ENCODE peak calls at places on chromosomes 4 and X, in nine cellular contexts. One of them, this sample, is unnamed.

GRCh38 chr4:94516067-94516466 is 64.3 kb downstream of the PDLIM5 start:
- DNase-seq in tibial artery: no peak
- DNase-seq in mesothelial cell of epicardium: no peak
- DNase-seq in GM13977: no peak
- DNase-seq in lower leg skin: no peak
- DNase-seq in fibroblast of pulmonary artery: peak
- DNase-seq in NB4: no peak
- DNase-seq in AG04450: peak
- DNase-seq in fibroblast of the aortic adventitia: peak
- DNase-seq in this sample: no peak

GRCh38 chrX:150664290-150664689 is 28.9 kb upstream of the MTMR1 start:
- DNase-seq in tibial artery: peak
- DNase-seq in mesothelial cell of epicardium: no peak
- DNase-seq in GM13977: no peak
- DNase-seq in lower leg skin: no peak
- DNase-seq in fibroblast of pulmonary artery: no peak
- DNase-seq in NB4: no peak
- DNase-seq in AG04450: no peak
- DNase-seq in fibroblast of the aortic adventitia: peak
- DNase-seq in this sample: no peak

GRCh38 chr4:189507060-189507459 is 433.6 kb upstream of the FRG1 start:
- DNase-seq in tibial artery: no peak
- DNase-seq in mesothelial cell of epicardium: no peak
- DNase-seq in GM13977: no peak
- DNase-seq in lower leg skin: no peak
- DNase-seq in fibroblast of pulmonary artery: no peak
- DNase-seq in NB4: no peak
- DNase-seq in AG04450: no peak
- DNase-seq in fibroblast of the aortic adventitia: no peak
- DNase-seq in this sample: no peak

GRCh38 chr4:185656467-185656890 is 121.2 kb upstream of the PDLIM3 start:
- DNase-seq in tibial artery: peak
- DNase-seq in mesothelial cell of epicardium: no peak
- DNase-seq in GM13977: no peak
- DNase-seq in lower leg skin: no peak
- DNase-seq in fibroblast of pulmonary artery: peak
- DNase-seq in NB4: no peak
- DNase-seq in AG04450: no peak
- DNase-seq in fibroblast of the aortic adventitia: peak
- DNase-seq in this sample: no peak

GRCh38 chr4:153465583-153465921 is 608 bp upstream of the TMEM131L start:
- DNase-seq in tibial artery: peak
- DNase-seq in mesothelial cell of epicardium: no peak
- DNase-seq in GM13977: peak
- DNase-seq in lower leg skin: no peak
- DNase-seq in fibroblast of pulmonary artery: peak
- DNase-seq in NB4: peak
- DNase-seq in AG04450: no peak
- DNase-seq in fibroblast of the aortic adventitia: peak
- DNase-seq in this sample: no peak

GRCh38 chrX:106954041-106954440 is 33.8 kb downstream of the CLDN2 start:
- DNase-seq in tibial artery: no peak
- DNase-seq in mesothelial cell of epicardium: no peak
- DNase-seq in GM13977: no peak
- DNase-seq in lower leg skin: no peak
- DNase-seq in fibroblast of pulmonary artery: no peak
- DNase-seq in NB4: no peak
- DNase-seq in AG04450: no peak
- DNase-seq in fibroblast of the aortic adventitia: no peak
- DNase-seq in this sample: no peak

GRCh38 chrX:142616636-142617035 is 409.1 kb upstream of the SPANXN4 start:
- DNase-seq in tibial artery: no peak
- DNase-seq in mesothelial cell of epicardium: no peak
- DNase-seq in GM13977: no peak
- DNase-seq in lower leg skin: no peak
- DNase-seq in fibroblast of pulmonary artery: no peak
- DNase-seq in NB4: no peak
- DNase-seq in AG04450: no peak
- DNase-seq in fibroblast of the aortic adventitia: no peak
- DNase-seq in this sample: no peak

GRCh38 chr4:152398060-152398459 is 137.8 kb downstream of the FBXW7 start:
- DNase-seq in tibial artery: no peak
- DNase-seq in mesothelial cell of epicardium: no peak
- DNase-seq in GM13977: no peak
- DNase-seq in lower leg skin: no peak
- DNase-seq in fibroblast of pulmonary artery: peak
- DNase-seq in NB4: peak
- DNase-seq in AG04450: no peak
- DNase-seq in fibroblast of the aortic adventitia: peak
- DNase-seq in this sample: no peak

GRCh38 chrX:150163956-150164726 is 199.0 kb upstream of the MAMLD1 start:
- DNase-seq in tibial artery: no peak
- DNase-seq in mesothelial cell of epicardium: no peak
- DNase-seq in GM13977: no peak
- DNase-seq in lower leg skin: no peak
- DNase-seq in fibroblast of pulmonary artery: no peak
- DNase-seq in NB4: no peak
- DNase-seq in AG04450: no peak
- DNase-seq in fibroblast of the aortic adventitia: no peak
- DNase-seq in this sample: no peak

GRCh38 chr4:7328162-7328912 is 106.4 kb downstream of the PSAPL1 start:
- DNase-seq in tibial artery: peak
- DNase-seq in mesothelial cell of epicardium: no peak
- DNase-seq in GM13977: no peak
- DNase-seq in lower leg skin: no peak
- DNase-seq in fibroblast of pulmonary artery: no peak
- DNase-seq in NB4: no peak
- DNase-seq in AG04450: no peak
- DNase-seq in fibroblast of the aortic adventitia: no peak
- DNase-seq in this sample: no peak

GRCh38 chrX:44447214-44447613 is 95.4 kb downstream of the FUNDC1 start:
- DNase-seq in tibial artery: no peak
- DNase-seq in mesothelial cell of epicardium: no peak
- DNase-seq in GM13977: no peak
- DNase-seq in lower leg skin: no peak
- DNase-seq in fibroblast of pulmonary artery: no peak
- DNase-seq in NB4: no peak
- DNase-seq in AG04450: no peak
- DNase-seq in fibroblast of the aortic adventitia: no peak
- DNase-seq in this sample: no peak

GRCh38 chrX:50973199-50973598 is 62.7 kb downstream of the BMP15 start:
- DNase-seq in tibial artery: no peak
- DNase-seq in mesothelial cell of epicardium: no peak
- DNase-seq in GM13977: no peak
- DNase-seq in lower leg skin: no peak
- DNase-seq in fibroblast of pulmonary artery: no peak
- DNase-seq in NB4: no peak
- DNase-seq in AG04450: no peak
- DNase-seq in fibroblast of the aortic adventitia: no peak
- DNase-seq in this sample: no peak

GRCh38 chr4:109752545-109752944 is 22.7 kb upstream of the PLA2G12A start:
- DNase-seq in tibial artery: no peak
- DNase-seq in mesothelial cell of epicardium: no peak
- DNase-seq in GM13977: no peak
- DNase-seq in lower leg skin: no peak
- DNase-seq in fibroblast of pulmonary artery: no peak
- DNase-seq in NB4: peak
- DNase-seq in AG04450: no peak
- DNase-seq in fibroblast of the aortic adventitia: no peak
- DNase-seq in this sample: no peak

GRCh38 chr4:140092094-140092820 is 61.7 kb downstream of the MAML3 start:
- DNase-seq in tibial artery: no peak
- DNase-seq in mesothelial cell of epicardium: no peak
- DNase-seq in GM13977: no peak
- DNase-seq in lower leg skin: peak
- DNase-seq in fibroblast of pulmonary artery: no peak
- DNase-seq in NB4: peak
- DNase-seq in AG04450: no peak
- DNase-seq in fibroblast of the aortic adventitia: no peak
- DNase-seq in this sample: no peak

GRCh38 chr4:29459926-29460325 is 1260.2 kb upstream of the PCDH7 start:
- DNase-seq in tibial artery: no peak
- DNase-seq in mesothelial cell of epicardium: no peak
- DNase-seq in GM13977: no peak
- DNase-seq in lower leg skin: no peak
- DNase-seq in fibroblast of pulmonary artery: no peak
- DNase-seq in NB4: no peak
- DNase-seq in AG04450: no peak
- DNase-seq in fibroblast of the aortic adventitia: no peak
- DNase-seq in this sample: no peak

GRCh38 chr4:5887361-5888221 is 5.3 kb downstream of the CRMP1 start:
- DNase-seq in tibial artery: no peak
- DNase-seq in mesothelial cell of epicardium: no peak
- DNase-seq in GM13977: no peak
- DNase-seq in lower leg skin: no peak
- DNase-seq in fibroblast of pulmonary artery: no peak
- DNase-seq in NB4: no peak
- DNase-seq in AG04450: no peak
- DNase-seq in fibroblast of the aortic adventitia: no peak
- DNase-seq in this sample: no peak

GRCh38 chrX:35101901-35102300 is 159.3 kb downstream of the FAM47B start:
- DNase-seq in tibial artery: no peak
- DNase-seq in mesothelial cell of epicardium: no peak
- DNase-seq in GM13977: no peak
- DNase-seq in lower leg skin: no peak
- DNase-seq in fibroblast of pulmonary artery: no peak
- DNase-seq in NB4: no peak
- DNase-seq in AG04450: no peak
- DNase-seq in fibroblast of the aortic adventitia: no peak
- DNase-seq in this sample: no peak

GRCh38 chr4:177441061-177441802 is 1.0 kb downstream of the AGA start:
- DNase-seq in tibial artery: no peak
- DNase-seq in mesothelial cell of epicardium: no peak
- DNase-seq in GM13977: peak
- DNase-seq in lower leg skin: no peak
- DNase-seq in fibroblast of pulmonary artery: peak
- DNase-seq in NB4: peak
- DNase-seq in AG04450: no peak
- DNase-seq in fibroblast of the aortic adventitia: peak
- DNase-seq in this sample: no peak

GRCh38 chrX:110081740-110082139 is 78.8 kb downstream of the TMEM164 start:
- DNase-seq in tibial artery: peak
- DNase-seq in mesothelial cell of epicardium: no peak
- DNase-seq in GM13977: no peak
- DNase-seq in lower leg skin: no peak
- DNase-seq in fibroblast of pulmonary artery: peak
- DNase-seq in NB4: no peak
- DNase-seq in AG04450: no peak
- DNase-seq in fibroblast of the aortic adventitia: no peak
- DNase-seq in this sample: no peak

GRCh38 chr4:59979061-59979460 is 1221.1 kb upstream of the ADGRL3 start:
- DNase-seq in tibial artery: no peak
- DNase-seq in mesothelial cell of epicardium: no peak
- DNase-seq in GM13977: no peak
- DNase-seq in lower leg skin: no peak
- DNase-seq in fibroblast of pulmonary artery: no peak
- DNase-seq in NB4: no peak
- DNase-seq in AG04450: no peak
- DNase-seq in fibroblast of the aortic adventitia: no peak
- DNase-seq in this sample: no peak

GRCh38 chrX:22063284-22063683 is 31.2 kb downstream of the PHEX start:
- DNase-seq in tibial artery: no peak
- DNase-seq in mesothelial cell of epicardium: no peak
- DNase-seq in GM13977: peak
- DNase-seq in lower leg skin: no peak
- DNase-seq in fibroblast of pulmonary artery: peak
- DNase-seq in NB4: peak
- DNase-seq in AG04450: no peak
- DNase-seq in fibroblast of the aortic adventitia: no peak
- DNase-seq in this sample: no peak

GRCh38 chrX:632391-633042 is 1.9 kb downstream of the SHOX start:
- DNase-seq in tibial artery: no peak
- DNase-seq in mesothelial cell of epicardium: no peak
- DNase-seq in GM13977: no peak
- DNase-seq in lower leg skin: no peak
- DNase-seq in fibroblast of pulmonary artery: no peak
- DNase-seq in NB4: no peak
- DNase-seq in AG04450: no peak
- DNase-seq in fibroblast of the aortic adventitia: no peak
- DNase-seq in this sample: peak

GRCh38 chr4:1092026-1092982 is 21.1 kb downstream of the RNF212 start:
- DNase-seq in tibial artery: no peak
- DNase-seq in mesothelial cell of epicardium: no peak
- DNase-seq in GM13977: no peak
- DNase-seq in lower leg skin: peak
- DNase-seq in fibroblast of pulmonary artery: no peak
- DNase-seq in NB4: no peak
- DNase-seq in AG04450: no peak
- DNase-seq in fibroblast of the aortic adventitia: no peak
- DNase-seq in this sample: no peak
- TF ChIP-seq CTCF in tibial artery: no peak
- TF ChIP-seq CTCF in mesothelial cell of epicardium: no peak
- TF ChIP-seq CTCF in GM13977: peak
- TF ChIP-seq CTCF in lower leg skin: no peak
- TF ChIP-seq CTCF in fibroblast of pulmonary artery: no peak
- TF ChIP-seq CTCF in NB4: no peak
- TF ChIP-seq CTCF in AG04450: peak
- TF ChIP-seq CTCF in fibroblast of the aortic adventitia: no peak
- TF ChIP-seq CTCF in this sample: no peak

GRCh38 chrX:11531226-11531625 is 134.5 kb downstream of the ARHGAP6 start:
- DNase-seq in tibial artery: no peak
- DNase-seq in mesothelial cell of epicardium: no peak
- DNase-seq in GM13977: no peak
- DNase-seq in lower leg skin: no peak
- DNase-seq in fibroblast of pulmonary artery: peak
- DNase-seq in NB4: no peak
- DNase-seq in AG04450: no peak
- DNase-seq in fibroblast of the aortic adventitia: peak
- DNase-seq in this sample: no peak
- TF ChIP-seq CTCF in tibial artery: peak
- TF ChIP-seq CTCF in mesothelial cell of epicardium: peak
- TF ChIP-seq CTCF in GM13977: peak
- TF ChIP-seq CTCF in lower leg skin: no peak
- TF ChIP-seq CTCF in fibroblast of pulmonary artery: peak
- TF ChIP-seq CTCF in NB4: no peak
- TF ChIP-seq CTCF in AG04450: peak
- TF ChIP-seq CTCF in fibroblast of the aortic adventitia: peak
- TF ChIP-seq CTCF in this sample: peak

DNA sequence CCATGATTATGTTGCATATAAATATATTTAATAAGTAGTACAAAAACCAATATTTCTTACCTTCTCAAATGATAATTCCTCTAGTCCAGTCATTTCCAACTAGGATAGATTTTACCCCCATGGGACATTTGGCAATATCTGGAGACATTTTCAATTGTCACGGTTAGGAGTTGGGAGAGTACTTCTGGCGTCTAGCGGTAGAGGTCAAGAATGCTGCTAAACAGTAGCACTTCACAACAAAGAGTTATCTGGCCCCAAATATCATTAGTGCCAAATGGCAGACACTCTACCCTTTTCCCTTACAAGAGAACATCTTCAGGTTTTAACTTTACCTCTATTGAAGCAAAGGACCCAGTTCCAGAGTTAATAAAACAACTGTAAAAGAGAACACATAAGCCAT is 168.1 kb downstream of the FAT4 start:
- DNase-seq in tibial artery: no peak
- DNase-seq in mesothelial cell of epicardium: no peak
- DNase-seq in GM13977: no peak
- DNase-seq in lower leg skin: no peak
- DNase-seq in fibroblast of pulmonary artery: no peak
- DNase-seq in NB4: no peak
- DNase-seq in AG04450: no peak
- DNase-seq in fibroblast of the aortic adventitia: no peak
- DNase-seq in this sample: no peak
- TF ChIP-seq CTCF in tibial artery: no peak
- TF ChIP-seq CTCF in mesothelial cell of epicardium: no peak
- TF ChIP-seq CTCF in GM13977: no peak
- TF ChIP-seq CTCF in lower leg skin: no peak
- TF ChIP-seq CTCF in fibroblast of pulmonary artery: no peak
- TF ChIP-seq CTCF in NB4: no peak
- TF ChIP-seq CTCF in AG04450: no peak
- TF ChIP-seq CTCF in fibroblast of the aortic adventitia: no peak
- TF ChIP-seq CTCF in this sample: no peak

GRCh38 chrX:75276666-75277065 is 2.8 kb downstream of the UPRT start:
- DNase-seq in tibial artery: no peak
- DNase-seq in mesothelial cell of epicardium: no peak
- DNase-seq in GM13977: no peak
- DNase-seq in lower leg skin: no peak
- DNase-seq in fibroblast of pulmonary artery: no peak
- DNase-seq in NB4: no peak
- DNase-seq in AG04450: no peak
- DNase-seq in fibroblast of the aortic adventitia: no peak
- DNase-seq in this sample: no peak
- TF ChIP-seq CTCF in tibial artery: no peak
- TF ChIP-seq CTCF in mesothelial cell of epicardium: no peak
- TF ChIP-seq CTCF in GM13977: no peak
- TF ChIP-seq CTCF in lower leg skin: no peak
- TF ChIP-seq CTCF in fibroblast of pulmonary artery: no peak
- TF ChIP-seq CTCF in NB4: no peak
- TF ChIP-seq CTCF in AG04450: no peak
- TF ChIP-seq CTCF in fibroblast of the aortic adventitia: no peak
- TF ChIP-seq CTCF in this sample: no peak